ENCODE peak calls at places on chromosomes 12 and 14, in six cellular contexts. One of them, this sample, is unnamed.

GRCh38 chr14:26596722-26597030 is 1.2 kb downstream of the NOVA1 start:
- DNase-seq in neuronal stem cell: no peak
- DNase-seq in CD8-positive, alpha-beta memory T cell: no peak
- DNase-seq in CD8-positive, alpha-beta T cell: no peak
- DNase-seq in Karpas-422: no peak
- DNase-seq in esophagus squamous epithelium: no peak
- DNase-seq in this sample: no peak

GRCh38 chr12:23760495-23760894 is 189.0 kb downstream of the SOX5 start:
- DNase-seq in neuronal stem cell: peak; percentile 41
- DNase-seq in CD8-positive, alpha-beta memory T cell: no peak
- DNase-seq in CD8-positive, alpha-beta T cell: no peak
- DNase-seq in Karpas-422: no peak
- DNase-seq in esophagus squamous epithelium: no peak
- DNase-seq in this sample: no peak

GRCh38 chr12:55934773-55935172 is 3.8 kb downstream of the DGKA start:
- DNase-seq in neuronal stem cell: no peak
- DNase-seq in CD8-positive, alpha-beta memory T cell: no peak
- DNase-seq in CD8-positive, alpha-beta T cell: no peak
- DNase-seq in Karpas-422: no peak
- DNase-seq in esophagus squamous epithelium: no peak
- DNase-seq in this sample: no peak

GRCh38 chr14:105315211-105315721 is 718 bp downstream of the PACS2 start:
- DNase-seq in neuronal stem cell: no peak
- DNase-seq in CD8-positive, alpha-beta memory T cell: peak; percentile 72
- DNase-seq in CD8-positive, alpha-beta T cell: no peak
- DNase-seq in Karpas-422: no peak
- DNase-seq in esophagus squamous epithelium: no peak
- DNase-seq in this sample: no peak

GRCh38 chr14:38342803-38343202 is 86.9 kb upstream of the CLEC14A start:
- DNase-seq in neuronal stem cell: no peak
- DNase-seq in CD8-positive, alpha-beta memory T cell: no peak
- DNase-seq in CD8-positive, alpha-beta T cell: no peak
- DNase-seq in Karpas-422: no peak
- DNase-seq in esophagus squamous epithelium: no peak
- DNase-seq in this sample: no peak

GRCh38 chr14:91058017-91058675 is 2.3 kb downstream of the RPS6KA5 start:
- DNase-seq in neuronal stem cell: no peak
- DNase-seq in CD8-positive, alpha-beta memory T cell: no peak
- DNase-seq in CD8-positive, alpha-beta T cell: no peak
- DNase-seq in Karpas-422: no peak
- DNase-seq in esophagus squamous epithelium: no peak
- DNase-seq in this sample: no peak

GRCh38 chr12:53223391-53224267 is 8.4 kb downstream of the RARG start:
- DNase-seq in neuronal stem cell: no peak
- DNase-seq in CD8-positive, alpha-beta memory T cell: no peak
- DNase-seq in CD8-positive, alpha-beta T cell: no peak
- DNase-seq in Karpas-422: no peak
- DNase-seq in esophagus squamous epithelium: no peak
- DNase-seq in this sample: no peak

GRCh38 chr12:100110276-100110675 is 32.4 kb downstream of the BLTP3B start:
- DNase-seq in neuronal stem cell: no peak
- DNase-seq in CD8-positive, alpha-beta memory T cell: no peak
- DNase-seq in CD8-positive, alpha-beta T cell: no peak
- DNase-seq in Karpas-422: no peak
- DNase-seq in esophagus squamous epithelium: no peak
- DNase-seq in this sample: no peak

GRCh38 chr14:23153891-23154796 is 29.3 kb downstream of the SLC7A8 start:
- DNase-seq in neuronal stem cell: no peak
- DNase-seq in CD8-positive, alpha-beta memory T cell: no peak
- DNase-seq in CD8-positive, alpha-beta T cell: no peak
- DNase-seq in Karpas-422: no peak
- DNase-seq in esophagus squamous epithelium: peak; percentile 28
- DNase-seq in this sample: peak; percentile 44

GRCh38 chr12:11553871-11554533 is 95.5 kb upstream of the ETV6 start:
- DNase-seq in neuronal stem cell: peak; percentile 9
- DNase-seq in CD8-positive, alpha-beta memory T cell: no peak
- DNase-seq in CD8-positive, alpha-beta T cell: peak; percentile 10
- DNase-seq in Karpas-422: peak; percentile 83
- DNase-seq in esophagus squamous epithelium: no peak
- DNase-seq in this sample: no peak

GRCh38 chr12:33560653-33561208 is 121.1 kb upstream of the SYT10 start:
- DNase-seq in neuronal stem cell: no peak
- DNase-seq in CD8-positive, alpha-beta memory T cell: no peak
- DNase-seq in CD8-positive, alpha-beta T cell: no peak
- DNase-seq in Karpas-422: no peak
- DNase-seq in esophagus squamous epithelium: no peak
- DNase-seq in this sample: no peak

GRCh38 chr12:56953314-56953713 is 4.1 kb downstream of the RDH16 start:
- DNase-seq in neuronal stem cell: no peak
- DNase-seq in CD8-positive, alpha-beta memory T cell: no peak
- DNase-seq in CD8-positive, alpha-beta T cell: no peak
- DNase-seq in Karpas-422: peak; percentile 35
- DNase-seq in esophagus squamous epithelium: no peak
- DNase-seq in this sample: no peak

GRCh38 chr14:80930836-80931389 is 10.6 kb downstream of the CEP128 start:
- DNase-seq in neuronal stem cell: no peak
- DNase-seq in CD8-positive, alpha-beta memory T cell: peak; percentile 80
- DNase-seq in CD8-positive, alpha-beta T cell: no peak
- DNase-seq in Karpas-422: peak; percentile 78
- DNase-seq in esophagus squamous epithelium: no peak
- DNase-seq in this sample: peak; percentile 82

GRCh38 chr14:67943947-67944346 is 124.4 kb downstream of the RAD51B start:
- DNase-seq in neuronal stem cell: peak; percentile 83
- DNase-seq in CD8-positive, alpha-beta memory T cell: peak; percentile 52
- DNase-seq in CD8-positive, alpha-beta T cell: no peak
- DNase-seq in Karpas-422: peak; percentile 92
- DNase-seq in esophagus squamous epithelium: no peak
- DNase-seq in this sample: no peak

DNA sequence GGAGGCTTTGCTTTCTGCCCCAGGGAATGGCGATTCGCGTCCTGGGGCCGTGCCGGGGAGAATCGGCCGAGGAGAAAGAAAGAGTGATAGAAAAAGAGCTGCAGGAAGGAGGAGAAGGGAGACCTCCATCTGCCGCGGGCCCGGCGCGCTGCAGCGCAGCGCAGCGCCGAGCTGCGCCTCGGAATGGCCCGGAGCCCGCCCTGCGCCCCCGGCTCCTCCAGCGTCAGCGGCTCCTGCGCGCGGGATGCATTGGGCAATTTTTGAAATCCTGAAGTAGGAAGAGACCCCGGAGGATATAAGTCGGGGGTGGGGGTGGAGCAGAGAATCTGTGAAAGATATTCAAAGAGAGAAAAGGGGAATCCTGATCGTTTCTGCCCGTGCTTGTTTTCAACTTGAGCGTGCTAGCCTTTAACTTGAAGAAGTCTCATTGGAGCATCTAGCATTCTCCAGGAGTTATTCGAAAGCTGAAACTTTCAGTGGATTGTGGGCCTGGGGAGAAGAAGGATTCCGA is 371 bp downstream of the PDE3A start:
- DNase-seq in neuronal stem cell: peak; percentile 67
- DNase-seq in CD8-positive, alpha-beta memory T cell: no peak
- DNase-seq in CD8-positive, alpha-beta T cell: no peak
- DNase-seq in Karpas-422: no peak
- DNase-seq in esophagus squamous epithelium: no peak
- DNase-seq in this sample: no peak
- H3K27ac ChIP-seq in neuronal stem cell: peak overlapping the region; percentile 56
- H3K27ac ChIP-seq in CD8-positive, alpha-beta memory T cell: no peak overlapping the region
- H3K27ac ChIP-seq in CD8-positive, alpha-beta T cell: no peak overlapping the region
- H3K27ac ChIP-seq in Karpas-422: no peak overlapping the region
- H3K27ac ChIP-seq in esophagus squamous epithelium: peak overlapping the region; percentile 94
- H3K27ac ChIP-seq in this sample: no peak overlapping the region

GRCh38 chr12:54228471-54228870 is 39.7 kb upstream of the SMUG1 start:
- DNase-seq in neuronal stem cell: no peak
- DNase-seq in CD8-positive, alpha-beta memory T cell: no peak
- DNase-seq in CD8-positive, alpha-beta T cell: no peak
- DNase-seq in Karpas-422: no peak
- DNase-seq in esophagus squamous epithelium: no peak
- DNase-seq in this sample: no peak
- H3K27ac ChIP-seq in neuronal stem cell: peak overlapping the region; percentile 23
- H3K27ac ChIP-seq in CD8-positive, alpha-beta memory T cell: no peak overlapping the region
- H3K27ac ChIP-seq in CD8-positive, alpha-beta T cell: no peak overlapping the region
- H3K27ac ChIP-seq in Karpas-422: no peak overlapping the region
- H3K27ac ChIP-seq in esophagus squamous epithelium: peak overlapping the region; percentile 21
- H3K27ac ChIP-seq in this sample: no peak overlapping the region

GRCh38 chr12:124769166-124769530 is 94.5 kb downstream of the SCARB1 start:
- DNase-seq in neuronal stem cell: no peak
- DNase-seq in CD8-positive, alpha-beta memory T cell: no peak
- DNase-seq in CD8-positive, alpha-beta T cell: no peak
- DNase-seq in Karpas-422: no peak
- DNase-seq in esophagus squamous epithelium: no peak
- DNase-seq in this sample: no peak
- H3K27ac ChIP-seq in neuronal stem cell: no peak overlapping the region
- H3K27ac ChIP-seq in CD8-positive, alpha-beta memory T cell: no peak overlapping the region
- H3K27ac ChIP-seq in CD8-positive, alpha-beta T cell: no peak overlapping the region
- H3K27ac ChIP-seq in Karpas-422: no peak overlapping the region
- H3K27ac ChIP-seq in esophagus squamous epithelium: no peak overlapping the region
- H3K27ac ChIP-seq in this sample: no peak overlapping the region

GRCh38 chr12:93805736-93806141 is 128.6 kb downstream of the CRADD start:
- DNase-seq in neuronal stem cell: no peak
- DNase-seq in CD8-positive, alpha-beta memory T cell: no peak
- DNase-seq in CD8-positive, alpha-beta T cell: no peak
- DNase-seq in Karpas-422: no peak
- DNase-seq in esophagus squamous epithelium: no peak
- DNase-seq in this sample: no peak

GRCh38 chr12:93802293-93802692 is 125.1 kb downstream of the CRADD start:
- DNase-seq in neuronal stem cell: no peak
- DNase-seq in CD8-positive, alpha-beta memory T cell: no peak
- DNase-seq in CD8-positive, alpha-beta T cell: no peak
- DNase-seq in Karpas-422: no peak
- DNase-seq in esophagus squamous epithelium: no peak
- DNase-seq in this sample: no peak

GRCh38 chr12:93803408-93803807 is 126.2 kb downstream of the CRADD start:
- DNase-seq in neuronal stem cell: no peak
- DNase-seq in CD8-positive, alpha-beta memory T cell: no peak
- DNase-seq in CD8-positive, alpha-beta T cell: no peak
- DNase-seq in Karpas-422: no peak
- DNase-seq in esophagus squamous epithelium: no peak
- DNase-seq in this sample: no peak

GRCh38 chr12:93804392-93805179 is 127.4 kb downstream of the CRADD start:
- DNase-seq in neuronal stem cell: no peak
- DNase-seq in CD8-positive, alpha-beta memory T cell: no peak
- DNase-seq in CD8-positive, alpha-beta T cell: no peak
- DNase-seq in Karpas-422: no peak
- DNase-seq in esophagus squamous epithelium: no peak
- DNase-seq in this sample: no peak

DNA sequence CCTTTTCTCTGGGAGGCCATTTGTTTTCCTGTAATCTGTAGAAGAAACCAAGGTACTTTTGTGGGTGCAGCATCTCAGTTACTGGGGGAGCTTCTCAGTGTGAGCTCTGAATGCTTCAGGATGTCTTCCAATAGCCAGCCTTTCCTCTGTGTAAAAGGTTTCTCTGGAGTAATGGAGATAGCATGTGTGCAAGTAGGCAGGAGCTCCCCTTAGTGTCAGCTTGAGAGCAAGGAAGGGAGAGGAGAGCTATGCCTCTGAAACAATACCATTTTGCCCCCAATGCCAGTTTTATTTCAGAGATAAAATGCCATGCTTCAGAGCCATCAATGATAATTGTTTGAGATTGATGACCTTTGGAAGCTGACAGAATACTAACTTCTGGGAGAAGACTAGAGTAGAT is 125.5 kb downstream of the CRADD start:
- DNase-seq in neuronal stem cell: no peak
- DNase-seq in CD8-positive, alpha-beta memory T cell: no peak
- DNase-seq in CD8-positive, alpha-beta T cell: no peak
- DNase-seq in Karpas-422: no peak
- DNase-seq in esophagus squamous epithelium: no peak
- DNase-seq in this sample: no peak
- H3K27ac ChIP-seq in neuronal stem cell: no peak overlapping the region
- H3K27ac ChIP-seq in CD8-positive, alpha-beta memory T cell: no peak overlapping the region
- H3K27ac ChIP-seq in CD8-positive, alpha-beta T cell: no peak overlapping the region
- H3K27ac ChIP-seq in Karpas-422: no peak overlapping the region
- H3K27ac ChIP-seq in esophagus squamous epithelium: peak overlapping the region; percentile 76
- H3K27ac ChIP-seq in this sample: peak overlapping the region; percentile 58

DNA sequence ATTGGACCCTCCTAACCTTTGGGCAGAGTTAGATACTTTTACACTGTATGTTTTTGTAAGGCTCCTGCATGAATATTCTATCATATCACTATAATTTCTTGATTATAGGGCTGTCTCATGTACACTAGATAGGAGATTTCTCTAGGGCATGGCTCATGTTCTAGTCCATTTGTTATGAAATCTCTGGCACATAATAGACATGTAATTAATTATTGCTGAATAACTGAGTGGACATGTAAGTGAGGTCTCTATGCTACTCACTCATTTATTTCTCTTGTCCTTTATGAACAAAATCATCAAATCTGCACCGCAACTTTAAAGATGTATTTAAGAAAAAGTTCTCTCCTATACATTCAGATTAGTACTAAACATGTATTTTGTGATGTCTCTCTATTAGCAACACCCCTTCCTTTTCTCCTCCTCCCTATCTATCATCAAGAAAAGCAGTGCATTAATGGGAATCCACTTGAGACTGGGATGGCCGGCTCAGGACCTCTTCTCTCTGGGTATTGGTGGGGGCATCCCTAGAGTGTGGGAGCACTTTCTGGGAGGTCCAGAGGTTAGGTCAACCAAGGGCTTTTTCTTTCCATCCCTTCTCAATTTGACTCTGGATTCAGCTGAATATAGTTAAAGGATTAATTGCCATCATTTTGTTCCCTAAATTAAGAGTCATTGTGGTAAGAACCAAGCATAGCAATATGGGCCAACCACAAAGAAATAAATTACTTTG is 168.0 kb upstream of the HMGA2 start:
- DNase-seq in neuronal stem cell: no peak
- DNase-seq in CD8-positive, alpha-beta memory T cell: no peak
- DNase-seq in CD8-positive, alpha-beta T cell: no peak
- DNase-seq in Karpas-422: no peak
- DNase-seq in esophagus squamous epithelium: no peak
- DNase-seq in this sample: no peak
- H3K27ac ChIP-seq in neuronal stem cell: no peak overlapping the region
- H3K27ac ChIP-seq in CD8-positive, alpha-beta memory T cell: no peak overlapping the region
- H3K27ac ChIP-seq in CD8-positive, alpha-beta T cell: no peak overlapping the region
- H3K27ac ChIP-seq in Karpas-422: no peak overlapping the region
- H3K27ac ChIP-seq in esophagus squamous epithelium: no peak overlapping the region
- H3K27ac ChIP-seq in this sample: peak overlapping the region; percentile 99

GRCh38 chr12:26120561-26121274 is 4.1 kb downstream of the BHLHE41 start:
- DNase-seq in neuronal stem cell: no peak
- DNase-seq in CD8-positive, alpha-beta memory T cell: no peak
- DNase-seq in CD8-positive, alpha-beta T cell: no peak
- DNase-seq in Karpas-422: no peak
- DNase-seq in esophagus squamous epithelium: no peak
- DNase-seq in this sample: no peak

GRCh38 chr12:26119391-26119981 is 5.4 kb downstream of the BHLHE41 start:
- DNase-seq in neuronal stem cell: no peak
- DNase-seq in CD8-positive, alpha-beta memory T cell: no peak
- DNase-seq in CD8-positive, alpha-beta T cell: no peak
- DNase-seq in Karpas-422: peak; percentile 76
- DNase-seq in esophagus squamous epithelium: no peak
- DNase-seq in this sample: no peak

GRCh38 chr12:26122681-26123481 is 2.0 kb downstream of the BHLHE41 start:
- DNase-seq in neuronal stem cell: peak; percentile 54
- DNase-seq in CD8-positive, alpha-beta memory T cell: no peak
- DNase-seq in CD8-positive, alpha-beta T cell: no peak
- DNase-seq in Karpas-422: no peak
- DNase-seq in esophagus squamous epithelium: no peak
- DNase-seq in this sample: no peak

GRCh38 chr12:26121841-26122680 is 2.8 kb downstream of the BHLHE41 start:
- DNase-seq in neuronal stem cell: no peak
- DNase-seq in CD8-positive, alpha-beta memory T cell: no peak
- DNase-seq in CD8-positive, alpha-beta T cell: no peak
- DNase-seq in Karpas-422: no peak
- DNase-seq in esophagus squamous epithelium: no peak
- DNase-seq in this sample: no peak

GRCh38 chr12:26121323-26121740 is 3.5 kb downstream of the BHLHE41 start:
- DNase-seq in neuronal stem cell: no peak
- DNase-seq in CD8-positive, alpha-beta memory T cell: no peak
- DNase-seq in CD8-positive, alpha-beta T cell: no peak
- DNase-seq in Karpas-422: no peak
- DNase-seq in esophagus squamous epithelium: no peak
- DNase-seq in this sample: no peak
- H3K27ac ChIP-seq in neuronal stem cell: no peak overlapping the region
- H3K27ac ChIP-seq in CD8-positive, alpha-beta memory T cell: no peak overlapping the region
- H3K27ac ChIP-seq in CD8-positive, alpha-beta T cell: no peak overlapping the region
- H3K27ac ChIP-seq in Karpas-422: no peak overlapping the region
- H3K27ac ChIP-seq in esophagus squamous epithelium: peak overlapping the region; percentile 94
- H3K27ac ChIP-seq in this sample: no peak overlapping the region

This sample was measured in epithelial cell of prostate.